ENCODE peak calls at places on chromosome 7, in ten cellular contexts. T is upper lobe of left lung; L is NCI-H1092 treated with DMSO at 0.1 percent for 48 hours; C is AG10803; H is activated CD4-positive, alpha-beta T cell treated with anti-CD3 and anti-CD28 coated beads, Interleukin-2, amount 50 U/mL, for 48 hours; G is NCI-H69; X is NCI-H1417; M is GM23338; S is HCT116; O is AG04450. R is an unnamed sample.

GRCh38 chr7:140673063-140673769 is 471 bp downstream of the ADCK2 start:
- DNase-seq in O (no peak), M (peak; percentile 82), G (peak; percentile 88), C (no peak), H (peak; percentile 52), S (no peak), T (peak; percentile 93), L (peak; percentile 53), X (peak; percentile 83), R (no peak)

GRCh38 chr7:47259682-47260081 is 322.2 kb downstream of the TNS3 start:
- DNase-seq in X (no peak), G (no peak), H (no peak), L (no peak), O (no peak), T (no peak), S (no peak), C (no peak), M (no peak), R (no peak)

GRCh38 chr7:133355325-133355708 is 102.4 kb downstream of the EXOC4 start:
- DNase-seq in M (peak; percentile 28), O (peak; percentile 67), C (peak; percentile 43), L (no peak), X (no peak), G (no peak), H (no peak), S (no peak), T (no peak), R (no peak)

GRCh38 chr7:28002638-28003037 is 178.0 kb downstream of the JAZF1 start:
- DNase-seq in T (no peak), C (no peak), G (peak; percentile 78), M (peak; percentile 55), X (no peak), O (no peak), H (no peak), S (no peak), L (no peak), R (peak; percentile 38)

GRCh38 chr7:47337531-47337930 is 244.4 kb downstream of the TNS3 start:
- DNase-seq in X (no peak), M (peak; percentile 41), S (no peak), O (no peak), C (no peak), H (no peak), T (no peak), G (no peak), L (no peak), R (no peak)

GRCh38 chr7:101558742-101559325 is 70.3 kb downstream of the MYL10 start:
- DNase-seq in C (no peak), S (no peak), X (no peak), M (peak; percentile 11), H (no peak), G (no peak), T (no peak), O (no peak), L (no peak), R (no peak)

GRCh38 chr7:84204655-84205054 is 10.1 kb upstream of the SEMA3A start:
- DNase-seq in L (no peak), T (no peak), X (no peak), S (no peak), G (peak; percentile 28), O (peak; percentile 56), C (peak; percentile 84), M (no peak), H (no peak), R (no peak)

GRCh38 chr7:77631820-77632219 is 64.4 kb upstream of the RSBN1L start:
- DNase-seq in G (no peak), X (no peak), C (peak; percentile 17), H (no peak), L (no peak), T (no peak), S (no peak), O (no peak), M (no peak), R (no peak)

GRCh38 chr7:155857141-155857540 is 44.9 kb upstream of the SHH start:
- DNase-seq in H (no peak), T (no peak), G (no peak), M (no peak), S (no peak), O (no peak), L (no peak), C (no peak), X (no peak), R (no peak)

R was measured in renal cortical epithelial cell.